ENCODE peak calls at places on chromosomes 3 and 15, in four cellular contexts. S is IMR-90, X is heart left ventricle, A is cardiac muscle cell. R is an unnamed sample. For H3K4me1, the result is how much of the 10 kb centered on the place peaks cover.

GRCh38 chr3:12452361-12453330 is 31.6 kb upstream of the TSEN2 start:
- DNase-seq in S (no peak), X (no peak), A (no peak), R (no peak)

GRCh38 chr15:67097893-67098740 is 32.7 kb downstream of the SMAD3 start:
- DNase-seq in S (peak), X (no peak), A (no peak), R (peak)

GRCh38 chr3:96071107-96071506 is 743.3 kb upstream of the EPHA6 start:
- DNase-seq in S (no peak), X (no peak), A (no peak), R (no peak)

GRCh38 chr15:33114484-33114767 is 80.1 kb downstream of the FMN1 start:
- DNase-seq in S (peak), X (no peak), A (no peak), R (no peak)

GRCh38 chr3:173708191-173708590 is 310.6 kb downstream of the NLGN1 start:
- DNase-seq in S (no peak), X (no peak), A (no peak), R (no peak)

GRCh38 chr3:45204136-45204535 is 22.0 kb downstream of the TMEM158 start:
- DNase-seq in S (peak), X (no peak), A (no peak), R (no peak)

GRCh38 chr3:46977811-46978195 is 1.3 kb upstream of the CCDC12 start:
- DNase-seq in S (no peak), X (no peak), A (no peak), R (no peak)

GRCh38 chr15:77493324-77493907 is 72.7 kb downstream of the HMG20A start:
- DNase-seq in S (peak), X (no peak), A (no peak), R (no peak)

GRCh38 chr15:64430000-64430735 is 30.2 kb upstream of the ZNF609 start:
- DNase-seq in S (peak), X (peak), A (peak), R (peak)

GRCh38 chr15:55222588-55222987 is 25.8 kb upstream of the RSL24D1 start:
- DNase-seq in S (no peak), X (no peak), A (no peak), R (no peak)

GRCh38 chr3:40229411-40229810 is 80.1 kb upstream of the EIF1B start:
- DNase-seq in S (no peak), X (no peak), A (no peak), R (no peak)

GRCh38 chr3:123401836-123402530 is 46.9 kb downstream of the ADCY5 start:
- DNase-seq in S (no peak), X (peak), A (no peak), R (no peak)

GRCh38 chr3:123405936-123406510 is 42.9 kb downstream of the ADCY5 start:
- DNase-seq in S (no peak), X (peak), A (no peak), R (no peak)

GRCh38 chr3:123405021-123405420 is 43.9 kb downstream of the ADCY5 start:
- DNase-seq in S (no peak), X (peak), A (no peak), R (no peak)

GRCh38 chr3:123406598-123406997 is 42.3 kb downstream of the ADCY5 start:
- DNase-seq in S (no peak), X (peak), A (peak), R (peak)

DNA sequence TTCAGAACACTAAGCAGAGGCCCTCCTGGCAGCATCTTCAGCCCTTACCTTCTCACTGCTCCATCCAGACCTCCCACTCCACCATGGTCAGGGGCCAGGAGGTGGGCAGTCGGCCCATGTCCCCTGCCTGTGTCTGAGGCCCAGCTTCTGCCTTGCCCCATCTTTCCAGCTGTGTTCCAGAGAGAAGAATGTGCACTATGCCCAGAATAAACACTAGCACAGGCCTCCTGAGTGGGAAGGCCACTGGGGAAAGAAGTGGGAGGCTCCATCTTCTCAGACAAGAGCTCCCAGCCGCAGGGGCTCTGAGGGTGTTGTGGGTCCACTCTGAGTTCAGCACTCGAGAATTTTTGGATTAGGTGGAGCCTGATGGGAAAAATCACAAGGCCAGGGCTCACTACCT is 44.5 kb downstream of the ADCY5 start:
- DNase-seq in S (no peak), X (peak), A (no peak), R (no peak)
- H3K4me1 ChIP-seq in S (under half), X (half or more), A (under half), R (under half)

GRCh38 chr3:188197388-188197847 is 43.5 kb downstream of the LPP start:
- DNase-seq in S (no peak), X (peak), A (peak), R (no peak)
- H3K4me1 ChIP-seq in S (under half), X (half or more), A (under half), R (under half)

GRCh38 chr3:152445227-152445626 is 176.5 kb downstream of the MBNL1 start:
- DNase-seq in S (no peak), X (no peak), A (no peak), R (no peak)
- H3K4me1 ChIP-seq in S (under half), X (half or more), A (under half), R (under half)

GRCh38 chr3:160809453-160809852 is 53.4 kb downstream of the PPM1L start:
- DNase-seq in S (no peak), X (no peak), A (no peak), R (no peak)
- H3K4me1 ChIP-seq in S (under half), X (half or more), A (under half), R (under half)

GRCh38 chr3:13508496-13508895 is 28.4 kb downstream of the HDAC11 start:
- DNase-seq in S (no peak), X (no peak), A (no peak), R (no peak)

GRCh38 chr3:13509066-13509815 is 29.1 kb downstream of the HDAC11 start:
- DNase-seq in S (no peak), X (no peak), A (no peak), R (no peak)

GRCh38 chr3:13507247-13507790 is 27.2 kb downstream of the HDAC11 start:
- DNase-seq in S (no peak), X (no peak), A (peak), R (no peak)

GRCh38 chr3:13507791-13508339 is 27.8 kb downstream of the HDAC11 start:
- DNase-seq in S (peak), X (no peak), A (no peak), R (peak)

DNA sequence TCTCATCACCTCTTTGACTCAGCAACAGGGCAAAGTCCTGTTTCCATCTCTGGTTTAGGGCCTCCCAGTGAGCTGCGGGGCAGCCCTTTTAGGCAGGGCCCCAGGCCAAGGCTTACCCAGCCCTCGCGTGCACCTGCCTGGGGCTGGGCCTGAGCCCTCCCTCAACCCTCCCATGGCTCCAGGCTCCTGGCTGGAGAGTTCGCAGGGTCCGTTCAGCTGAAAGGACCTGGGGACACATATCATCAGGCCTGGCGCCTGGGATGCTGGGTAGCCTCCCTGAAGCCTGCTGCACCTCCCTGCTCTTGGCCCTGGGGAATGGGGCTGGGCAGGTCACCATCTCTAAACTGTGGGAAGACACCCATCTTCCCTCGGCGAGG is 29.7 kb downstream of the HDAC11 start:
- DNase-seq in S (no peak), X (no peak), A (no peak), R (no peak)
- H3K4me1 ChIP-seq in S (under half), X (under half), A (under half), R (under half)

GRCh38 chr3:8423307-8423706 is 78.3 kb upstream of the LMCD1 start:
- DNase-seq in S (no peak), X (no peak), A (no peak), R (no peak)

GRCh38 chr3:8421267-8421666 is 80.4 kb upstream of the LMCD1 start:
- DNase-seq in S (no peak), X (no peak), A (no peak), R (no peak)

GRCh38 chr3:8424281-8424680 is 77.3 kb upstream of the LMCD1 start:
- DNase-seq in S (no peak), X (no peak), A (no peak), R (no peak)

GRCh38 chr3:8420613-8421012 is 81.0 kb upstream of the LMCD1 start:
- DNase-seq in S (no peak), X (no peak), A (no peak), R (no peak)

GRCh38 chr3:8421711-8422110 is 79.9 kb upstream of the LMCD1 start:
- DNase-seq in S (no peak), X (no peak), A (no peak), R (no peak)
- H3K4me1 ChIP-seq in S (under half), X (under half), A (under half), R (under half)

GRCh38 chr15:41562258-41562657 is 3.2 kb downstream of the TYRO3 start:
- DNase-seq in S (no peak), X (no peak), A (no peak), R (no peak)

GRCh38 chr15:41559489-41560177 is 621 bp downstream of the TYRO3 start:
- DNase-seq in S (no peak), X (no peak), A (no peak), R (peak)

GRCh38 chr15:41561777-41562145 is 2.7 kb downstream of the TYRO3 start:
- DNase-seq in S (peak), X (peak), A (no peak), R (peak)

GRCh38 chr15:41562784-41563198 is 3.8 kb downstream of the TYRO3 start:
- DNase-seq in S (peak), X (no peak), A (no peak), R (peak)

DNA sequence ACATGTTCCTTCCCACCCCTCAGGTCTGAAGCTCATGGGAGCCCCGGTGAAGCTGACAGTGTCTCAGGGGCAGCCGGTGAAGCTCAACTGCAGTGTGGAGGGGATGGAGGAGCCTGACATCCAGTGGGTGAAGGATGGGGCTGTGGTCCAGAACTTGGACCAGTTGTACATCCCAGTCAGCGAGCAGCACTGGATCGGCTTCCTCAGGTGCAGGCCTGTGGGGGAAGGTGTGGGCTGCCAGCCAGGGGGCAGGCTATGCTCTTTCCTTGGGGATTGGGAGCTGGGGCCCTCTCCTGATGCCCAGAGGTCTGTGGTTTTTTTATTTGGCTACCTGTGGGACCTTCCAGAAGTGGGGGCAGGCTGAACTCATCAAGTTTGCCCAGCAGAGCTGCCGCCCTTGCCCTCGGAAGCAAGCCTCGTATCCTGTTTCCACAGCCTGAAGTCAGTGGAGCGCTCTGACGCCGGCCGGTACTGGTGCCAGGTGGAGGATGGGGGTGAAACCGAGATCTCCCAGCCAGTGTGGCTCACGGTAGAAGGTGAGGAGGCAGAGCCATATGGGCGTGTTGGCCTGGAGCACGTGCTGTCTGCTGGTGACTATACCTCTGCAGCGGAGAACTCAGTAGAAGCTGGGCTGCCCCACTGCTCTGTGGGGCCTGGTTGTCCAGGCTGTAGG is 2.2 kb downstream of the TYRO3 start:
- DNase-seq in S (no peak), X (no peak), A (no peak), R (no peak)
- H3K4me1 ChIP-seq in S (under half), X (under half), A (under half), R (half or more)